ENCODE peak calls at places on chromosomes 11 and 22, in four cellular contexts. M, R, C and F are unnamed samples.

GRCh38 chr11:2086239-2087040 is 52.7 kb downstream of the IGF2 start:
- DNase-seq in R (no peak), M (no peak), C (no peak), F (no peak)

GRCh38 chr11:57368106-57368826 is 12.7 kb downstream of the PRG3 start:
- DNase-seq in R (no peak), C (no peak), M (no peak), F (no peak)

GRCh38 chr11:77095551-77096490 is 6.8 kb upstream of the OMP start:
- DNase-seq in M (no peak), C (no peak), R (peak), F (no peak)

GRCh38 chr11:99015634-99016454 is 4.9 kb upstream of the CNTN5 start:
- DNase-seq in M (peak), C (no peak), R (peak), F (peak)

GRCh38 chr11:8650401-8650990 is 32.0 kb downstream of the TRIM66 start:
- DNase-seq in C (no peak), M (no peak), R (no peak), F (no peak)

GRCh38 chr11:44695169-44695833 is 31.5 kb upstream of the TSPAN18 start:
- DNase-seq in C (no peak), M (no peak), R (no peak), F (no peak)

GRCh38 chr11:9231848-9232177 is 33.3 kb downstream of the DENND5A start:
- DNase-seq in M (no peak), R (no peak), C (no peak), F (no peak)

GRCh38 chr22:30226192-30226832 is 20.2 kb downstream of the LIF start:
- DNase-seq in M (no peak), C (no peak), R (peak), F (no peak)

GRCh38 chr11:69920500-69921428 is 101.5 kb upstream of the FGF3 start:
- DNase-seq in R (no peak), C (no peak), M (no peak), F (no peak)

GRCh38 chr11:67586568-67587250 is 3.1 kb downstream of the GSTP1 start:
- DNase-seq in R (no peak), C (no peak), M (no peak), F (no peak)

DNA sequence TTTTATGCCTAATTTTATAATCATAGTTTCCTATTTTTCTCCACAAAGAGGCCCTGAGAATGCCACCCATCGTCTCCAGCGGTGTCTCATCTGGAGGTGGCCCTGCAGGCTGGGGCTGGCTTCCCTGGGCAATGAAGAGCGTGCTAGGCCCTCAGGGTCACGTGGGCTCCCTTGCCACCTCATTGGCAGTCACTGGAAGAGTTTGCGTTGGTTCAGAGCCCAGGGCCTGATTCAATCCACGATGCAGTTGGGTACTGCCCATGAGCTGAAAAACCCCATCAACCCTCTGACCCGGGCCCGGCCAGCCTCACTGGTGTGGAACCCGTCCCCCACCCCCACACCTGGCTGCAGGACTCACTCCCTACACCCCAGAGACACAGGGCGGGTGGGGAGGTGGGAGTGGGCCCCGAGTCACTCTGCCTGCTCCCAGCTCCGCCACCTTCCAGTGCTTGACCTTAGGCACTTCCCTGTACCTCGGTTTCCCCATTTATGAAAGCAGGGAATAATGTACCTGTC is 43.4 kb upstream of the A4GALT start:
- DNase-seq in M (peak), R (no peak), C (no peak), F (no peak)
- TF ChIP-seq BRCA1 in M (no peak), R (no peak), C (no peak), F (no peak)

GRCh38 chr22:23862103-23862502 is 4.4 kb downstream of the SLC2A11 start:
- DNase-seq in R (no peak), C (no peak), M (no peak), F (no peak)
- TF ChIP-seq BRCA1 in R (no peak), C (no peak), M (no peak), F (no peak)

GRCh38 chr22:42769238-42769573 is 48.5 kb upstream of the A4GALT start:
- DNase-seq in C (no peak), R (no peak), M (peak), F (no peak)

GRCh38 chr22:42768385-42769035 is 47.8 kb upstream of the A4GALT start:
- DNase-seq in C (no peak), M (peak), R (no peak), F (no peak)

GRCh38 chr22:42770941-42771647 is 50.4 kb upstream of the A4GALT start:
- DNase-seq in C (no peak), R (no peak), M (no peak), F (no peak)

GRCh38 chr22:42770448-42770726 is 49.7 kb upstream of the A4GALT start:
- DNase-seq in C (no peak), M (no peak), R (no peak), F (no peak)

GRCh38 chr22:42769574-42770447 is 49.1 kb upstream of the A4GALT start:
- DNase-seq in M (peak), R (no peak), C (no peak), F (peak)
- TF ChIP-seq BRCA1 in M (no peak), R (no peak), C (no peak), F (no peak)

DNA sequence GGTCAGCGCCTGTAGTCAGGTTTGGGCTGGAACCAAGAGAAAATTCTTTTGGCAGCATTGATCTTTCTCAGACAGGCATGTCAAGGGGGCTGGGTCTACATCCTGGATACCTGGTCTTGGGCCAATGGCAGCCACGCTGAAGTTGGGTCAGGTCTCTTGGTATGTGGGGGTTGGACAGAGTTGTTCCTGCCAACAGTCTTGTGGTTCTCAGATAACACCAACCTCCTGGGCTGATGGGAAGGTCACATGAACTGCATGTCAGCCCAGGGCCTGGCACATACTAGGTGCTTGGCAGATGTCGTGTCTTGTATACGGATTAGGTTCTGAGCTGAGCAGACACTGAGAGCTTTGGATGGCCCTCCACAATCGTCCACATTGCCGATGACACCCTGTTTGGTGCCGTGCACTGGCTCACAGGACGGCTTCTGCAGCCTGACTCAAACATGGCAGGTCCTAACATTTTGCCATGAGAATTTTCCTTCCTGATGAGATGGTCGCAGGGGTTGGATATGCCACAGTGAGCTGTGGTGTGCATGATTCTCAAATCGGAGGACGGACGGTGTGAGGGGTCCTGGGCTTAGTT is 42.0 kb downstream of the FBLN1 start:
- DNase-seq in C (no peak), R (no peak), M (no peak), F (no peak)
- TF ChIP-seq BRCA1 in C (no peak), R (no peak), M (no peak), F (no peak)

GRCh38 chr22:26322179-26322905 is 106.7 kb upstream of the ASPHD2 start:
- DNase-seq in R (no peak), C (peak), M (no peak), F (no peak)
- TF ChIP-seq BRCA1 in R (no peak), C (no peak), M (no peak), F (no peak)

GRCh38 chr11:19931768-19932369 is 219.2 kb downstream of the NAV2 start:
- DNase-seq in M (no peak), R (no peak), C (no peak), F (no peak)

GRCh38 chr11:19933801-19934488 is 221.3 kb downstream of the NAV2 start:
- DNase-seq in R (no peak), C (no peak), M (no peak), F (no peak)

GRCh38 chr11:19934828-19935259 is 222.2 kb downstream of the NAV2 start:
- DNase-seq in R (no peak), C (no peak), M (peak), F (no peak)

GRCh38 chr11:19931141-19931767 is 218.6 kb downstream of the NAV2 start:
- DNase-seq in R (no peak), M (no peak), C (no peak), F (no peak)

DNA sequence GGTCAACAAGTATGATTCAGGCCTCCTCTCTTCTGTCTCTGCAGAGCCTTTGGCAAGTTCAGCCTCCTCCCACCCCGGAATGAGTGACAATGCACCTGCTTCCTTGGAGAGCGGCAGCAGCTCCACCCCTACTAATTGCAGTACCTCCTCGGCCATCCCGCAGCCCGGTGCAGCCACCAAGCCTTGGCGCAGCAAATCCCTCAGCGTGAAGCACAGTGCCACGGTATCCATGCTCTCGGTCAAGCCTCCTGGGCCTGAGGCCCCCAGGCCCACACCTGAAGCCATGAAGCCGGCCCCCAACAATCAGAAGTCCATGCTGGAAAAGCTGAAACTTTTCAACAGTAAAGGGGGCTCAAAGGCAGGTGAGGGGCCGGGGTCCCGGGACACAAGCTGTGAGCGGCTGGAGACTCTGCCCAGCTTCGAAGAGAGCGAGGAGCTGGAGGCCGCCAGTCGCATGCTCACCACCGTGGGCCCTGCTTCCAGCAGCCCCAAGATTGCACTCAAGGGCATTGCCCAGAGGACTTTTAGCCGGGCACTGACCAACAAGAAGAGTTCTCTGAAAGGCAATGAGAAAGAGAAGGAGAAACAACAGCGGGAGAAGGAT is 220.6 kb downstream of the NAV2 start:
- DNase-seq in R (no peak), M (no peak), C (no peak), F (no peak)
- TF ChIP-seq BRCA1 in R (no peak), M (no peak), C (no peak), F (no peak)